ENCODE peak calls at places on chromosomes 16 and 17, in ten cellular contexts. S is IMR-90, J is foreskin fibroblast, F is GM06990, X is body of pancreas, G is ascending aorta, B is nephron progenitor cell, I is HFFc6, L is coronary artery, O is heart right ventricle. H is an unnamed sample.

GRCh38 chr17:45846646-45847045 is 2.0 kb downstream of the SPPL2C start:
- DNase-seq in O (no peak), B (no peak), L (no peak), J (no peak), G (no peak), S (no peak), F (no peak), X (no peak), I (no peak), H (no peak)

GRCh38 chr16:81315271-81316175 is 761 bp downstream of the GAN start:
- DNase-seq in G (peak), I (peak), X (peak), J (peak), O (peak), F (peak), S (peak), B (peak), L (no peak), H (peak)

GRCh38 chr17:31571124-31571892 is 179.8 kb downstream of the RAB11FIP4 start:
- DNase-seq in S (peak), F (no peak), G (peak), J (peak), O (peak), B (no peak), I (peak), L (peak), X (peak), H (no peak)

GRCh38 chr17:49764559-49765180 is 739 bp upstream of the FAM117A start:
- DNase-seq in X (no peak), I (no peak), S (no peak), O (no peak), B (no peak), J (no peak), G (no peak), L (no peak), F (no peak), H (no peak)

GRCh38 chr16:86087011-86087453 is 188.1 kb downstream of the IRF8 start:
- DNase-seq in F (no peak), G (no peak), S (no peak), I (no peak), B (no peak), L (no peak), X (peak), J (no peak), O (no peak), H (no peak)

GRCh38 chr17:76820523-76820922 is 47.7 kb upstream of the MGAT5B start:
- DNase-seq in I (no peak), J (no peak), O (no peak), L (no peak), X (no peak), B (no peak), S (no peak), F (no peak), G (no peak), H (no peak)

GRCh38 chr17:78723001-78723796 is 58.9 kb downstream of the CYTH1 start:
- DNase-seq in L (no peak), O (peak), F (no peak), X (no peak), J (peak), I (no peak), S (peak), G (no peak), B (peak), H (no peak)

GRCh38 chr17:72334205-72334604 is 213.4 kb downstream of the SOX9 start:
- DNase-seq in G (no peak), J (peak), I (peak), O (no peak), B (no peak), X (no peak), F (no peak), L (no peak), S (peak), H (no peak)

GRCh38 chr16:59878999-59879398 is 1144.9 kb upstream of the GOT2 start:
- DNase-seq in G (no peak), J (peak), L (no peak), I (no peak), S (no peak), B (no peak), O (no peak), F (no peak), X (no peak), H (no peak)

GRCh38 chr17:12768267-12768666 is 21.0 kb upstream of the ARHGAP44 start:
- DNase-seq in B (no peak), I (no peak), O (peak), X (no peak), L (no peak), G (no peak), S (no peak), J (no peak), F (no peak), H (no peak)

GRCh38 chr16:68425498-68426354 is 22.6 kb downstream of the SMPD3 start:
- DNase-seq in O (no peak), J (no peak), X (no peak), F (no peak), I (no peak), L (no peak), B (no peak), S (no peak), G (no peak), H (no peak)

GRCh38 chr17:31433811-31434210 is 42.3 kb downstream of the RAB11FIP4 start:
- DNase-seq in S (no peak), I (no peak), F (no peak), O (no peak), X (no peak), J (no peak), L (no peak), G (no peak), B (no peak), H (no peak)

GRCh38 chr16:85200471-85201278 is 88.4 kb upstream of the CIBAR2 start:
- DNase-seq in G (no peak), O (no peak), J (no peak), F (no peak), X (peak), I (no peak), S (no peak), L (no peak), B (no peak), H (no peak)

GRCh38 chr17:82019905-82020873 is 2.5 kb downstream of the CENPX start:
- DNase-seq in X (peak), G (no peak), O (no peak), F (peak), S (peak), B (peak), J (peak), I (no peak), L (no peak), H (peak)

GRCh38 chr16:1614226-1615102 is 2.3 kb downstream of the CRAMP1 start:
- DNase-seq in S (peak), G (peak), J (peak), F (peak), B (peak), X (peak), I (peak), L (no peak), O (peak), H (peak)

GRCh38 chr16:2483939-2484897 is 9.3 kb downstream of the TBC1D24 start:
- DNase-seq in J (no peak), I (no peak), S (no peak), F (no peak), B (no peak), X (peak), L (no peak), O (no peak), G (no peak), H (no peak)

GRCh38 chr16:27925612-27926011 is 137.9 kb downstream of the GSG1L start:
- DNase-seq in L (no peak), I (no peak), G (no peak), J (no peak), F (no peak), S (no peak), O (no peak), B (no peak), X (no peak), H (no peak)

GRCh38 chr16:77599793-77600415 is 122.4 kb upstream of the NUDT7 start:
- DNase-seq in X (no peak), O (peak), F (no peak), G (no peak), S (peak), J (peak), I (peak), L (no peak), B (peak), H (peak)

GRCh38 chr17:63647065-63647725 is 25.0 kb downstream of the MAP3K3 start:
- DNase-seq in S (peak), O (no peak), G (no peak), I (peak), X (no peak), L (no peak), J (no peak), B (no peak), F (no peak), H (no peak)

GRCh38 chr16:10919003-10919351 is 23.3 kb downstream of the DEXI start:
- DNase-seq in B (no peak), J (no peak), I (no peak), F (no peak), G (no peak), S (no peak), X (no peak), L (no peak), O (no peak), H (no peak)
- TF ChIP-seq CTCF in B (peak), J (no peak), I (no peak), F (no peak), G (no peak), S (no peak), X (no peak), L (no peak), O (no peak), H (no peak)

GRCh38 chr17:83080641-83081560 is 1.5 kb downstream of the METRNL start:
- DNase-seq in J (peak), O (no peak), B (peak), F (peak), I (no peak), L (no peak), G (no peak), X (peak), S (peak), H (peak)
- TF ChIP-seq CTCF in J (no peak), O (no peak), B (no peak), F (no peak), I (no peak), L (no peak), G (no peak), X (no peak), S (no peak), H (no peak)

GRCh38 chr17:3659541-3660111 is 8.8 kb downstream of the TAX1BP3 start:
- DNase-seq in J (peak), L (peak), G (peak), S (peak), B (no peak), I (peak), X (peak), O (peak), F (no peak), H (no peak)
- TF ChIP-seq CTCF in J (peak), L (no peak), G (peak), S (no peak), B (no peak), I (peak), X (no peak), O (no peak), F (no peak), H (no peak)

GRCh38 chr16:30395155-30395991 is at the start of gene ZNF48:
- DNase-seq in O (peak), I (peak), L (peak), F (peak), B (peak), J (peak), X (peak), S (peak), G (peak), H (peak)
- TF ChIP-seq CTCF in O (peak), I (peak), L (no peak), F (no peak), B (peak), J (peak), X (peak), S (peak), G (no peak), H (peak)

DNA sequence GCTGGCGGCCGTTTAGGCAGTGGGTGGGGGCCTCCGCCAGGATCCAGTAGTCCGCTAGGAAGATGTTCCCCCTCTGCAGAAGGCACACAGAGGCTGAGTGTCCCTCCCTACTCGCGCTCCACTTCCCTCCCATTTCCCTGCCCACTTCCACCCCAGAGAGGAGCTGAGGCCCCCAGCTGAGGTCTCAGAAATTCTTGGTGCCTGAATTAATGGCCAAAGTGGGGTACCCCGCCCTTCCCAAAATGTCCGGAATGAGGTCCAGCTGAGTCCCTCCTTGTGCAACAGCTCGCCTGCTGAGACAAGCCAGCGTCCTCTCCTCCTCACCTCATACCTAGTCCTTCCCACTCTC is 7.9 kb downstream of the ALOXE3 start:
- DNase-seq in S (no peak), O (no peak), G (no peak), F (no peak), J (no peak), L (no peak), B (no peak), I (no peak), X (no peak), H (no peak)
- TF ChIP-seq CTCF in S (no peak), O (no peak), G (no peak), F (no peak), J (no peak), L (no peak), B (no peak), I (peak), X (no peak), H (no peak)